ENCODE peak calls at places on chromosomes 13 and 19, in five cellular contexts. N, S, Z, B and E are unnamed samples.

GRCh38 chr13:66660013-66660804 is 569.9 kb downstream of the PCDH9 start:
- DNase-seq in N (no peak), S (no peak), Z (no peak), B (peak), E (peak)

GRCh38 chr19:16078311-16078758 is 2.0 kb downstream of the TPM4 start:
- DNase-seq in N (no peak), S (no peak), Z (peak), B (peak), E (no peak)

GRCh38 chr13:29845440-29846056 is 4.9 kb downstream of the UBL3 start:
- DNase-seq in N (no peak), S (no peak), Z (no peak), B (no peak), E (no peak)

GRCh38 chr19:55674459-55674840 is 576 bp upstream of the EPN1 start:
- DNase-seq in N (no peak), S (no peak), Z (peak), B (no peak), E (no peak)

GRCh38 chr13:75770164-75771145 is 134.3 kb downstream of the LMO7 start:
- DNase-seq in N (no peak), S (no peak), Z (no peak), B (no peak), E (no peak)

GRCh38 chr19:40799558-40800338 is 757 bp downstream of the EGLN2 start:
- DNase-seq in N (no peak), S (peak), Z (peak), B (no peak), E (peak)

GRCh38 chr19:17398902-17399527 is 5.0 kb upstream of the CCDC194 start:
- DNase-seq in N (no peak), S (no peak), Z (no peak), B (no peak), E (no peak)

GRCh38 chr13:48798180-48798579 is 144.5 kb downstream of the CYSLTR2 start:
- DNase-seq in N (no peak), S (no peak), Z (no peak), B (no peak), E (no peak)

GRCh38 chr19:38841787-38842438 is 7.9 kb downstream of the HNRNPL start:
- DNase-seq in N (no peak), S (peak), Z (no peak), B (no peak), E (no peak)

GRCh38 chr19:30017172-30017571 is 75.1 kb downstream of the URI1 start:
- DNase-seq in N (no peak), S (no peak), Z (no peak), B (no peak), E (peak)

GRCh38 chr19:51407631-51408131 is 9.8 kb downstream of the SIGLEC10 start:
- DNase-seq in N (no peak), S (no peak), Z (peak), B (peak), E (peak)

GRCh38 chr13:81488021-81488420 is 1147.1 kb upstream of the SPRY2 start:
- DNase-seq in N (no peak), S (no peak), Z (no peak), B (no peak), E (no peak)

GRCh38 chr19:57558525-57558924 is 1.1 kb downstream of the ZNF550 start:
- DNase-seq in N (no peak), S (no peak), Z (no peak), B (no peak), E (no peak)

GRCh38 chr19:56538254-56538760 is 441 bp upstream of the ZFP28 start:
- DNase-seq in N (peak), S (peak), Z (peak), B (peak), E (peak)

GRCh38 chr13:101654916-101655315 is 202.4 kb downstream of the ITGBL1 start:
- DNase-seq in N (no peak), S (no peak), Z (no peak), B (no peak), E (no peak)

GRCh38 chr13:101799196-101799595 is 346.7 kb downstream of the ITGBL1 start:
- DNase-seq in N (no peak), S (no peak), Z (peak), B (no peak), E (no peak)

GRCh38 chr13:32734511-32734910 is 148.3 kb downstream of the PDS5B start:
- DNase-seq in N (no peak), S (no peak), Z (no peak), B (peak), E (no peak)

GRCh38 chr13:111645198-111645597 is 324.8 kb downstream of the TEX29 start:
- DNase-seq in N (no peak), S (no peak), Z (no peak), B (no peak), E (no peak)

GRCh38 chr19:13953021-13953531 is 767 bp downstream of the DCAF15 start:
- DNase-seq in N (no peak), S (no peak), Z (peak), B (peak), E (no peak)

GRCh38 chr13:109918179-109918651 is 131.8 kb upstream of the IRS2 start:
- DNase-seq in N (no peak), S (no peak), Z (peak), B (no peak), E (no peak)

DNA sequence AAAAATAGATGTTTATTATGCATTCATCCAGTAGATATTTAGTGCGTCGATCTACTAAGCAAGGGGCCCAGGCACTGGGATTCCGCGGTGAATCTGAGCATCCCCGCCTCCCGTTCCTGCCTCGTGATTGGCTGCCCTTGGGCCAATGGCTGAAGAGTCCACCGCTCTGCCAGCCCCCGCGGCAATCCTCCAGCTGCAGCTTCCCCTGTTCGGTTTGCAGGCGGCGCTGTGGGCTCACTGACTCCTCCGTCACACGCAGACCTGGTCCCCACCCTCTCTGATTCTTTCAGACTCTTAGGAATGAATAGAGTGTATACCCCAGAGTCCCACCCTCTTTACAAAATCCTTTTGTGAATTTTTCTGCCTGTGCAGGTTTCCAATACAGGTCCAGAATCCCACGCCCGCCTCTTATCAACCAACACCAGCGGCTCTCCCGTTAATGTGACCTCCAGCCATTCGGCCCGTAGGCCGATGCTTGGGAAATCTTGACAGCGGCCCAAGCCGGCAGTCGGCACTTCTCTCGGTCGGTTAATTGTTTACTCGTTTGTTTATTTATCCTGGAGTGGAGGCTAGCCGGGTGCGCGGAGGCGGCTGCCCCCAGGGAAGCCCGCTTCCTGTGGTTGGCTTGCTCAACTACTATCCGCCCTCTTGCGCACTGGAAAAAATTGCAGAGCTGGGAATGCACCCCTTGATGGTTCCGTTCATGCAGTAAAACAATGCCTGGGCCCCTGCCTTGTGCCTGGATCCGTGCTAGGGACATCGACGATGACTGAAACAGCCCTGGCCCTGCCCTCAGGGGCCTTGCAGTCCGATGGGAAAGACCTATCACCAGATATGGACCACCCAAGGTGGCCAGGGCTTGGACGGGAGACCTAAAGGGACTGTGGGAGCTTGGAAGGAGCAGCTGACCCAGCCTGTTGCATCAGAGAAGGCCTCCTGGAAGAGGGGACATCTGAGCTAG is 4.5 kb upstream of the ARHGAP35 start:
- DNase-seq in N (peak), S (peak), Z (peak), B (peak), E (peak)
- TF ChIP-seq CTCF in N (no peak), S (peak), Z (peak), B (peak), E (peak)

DNA sequence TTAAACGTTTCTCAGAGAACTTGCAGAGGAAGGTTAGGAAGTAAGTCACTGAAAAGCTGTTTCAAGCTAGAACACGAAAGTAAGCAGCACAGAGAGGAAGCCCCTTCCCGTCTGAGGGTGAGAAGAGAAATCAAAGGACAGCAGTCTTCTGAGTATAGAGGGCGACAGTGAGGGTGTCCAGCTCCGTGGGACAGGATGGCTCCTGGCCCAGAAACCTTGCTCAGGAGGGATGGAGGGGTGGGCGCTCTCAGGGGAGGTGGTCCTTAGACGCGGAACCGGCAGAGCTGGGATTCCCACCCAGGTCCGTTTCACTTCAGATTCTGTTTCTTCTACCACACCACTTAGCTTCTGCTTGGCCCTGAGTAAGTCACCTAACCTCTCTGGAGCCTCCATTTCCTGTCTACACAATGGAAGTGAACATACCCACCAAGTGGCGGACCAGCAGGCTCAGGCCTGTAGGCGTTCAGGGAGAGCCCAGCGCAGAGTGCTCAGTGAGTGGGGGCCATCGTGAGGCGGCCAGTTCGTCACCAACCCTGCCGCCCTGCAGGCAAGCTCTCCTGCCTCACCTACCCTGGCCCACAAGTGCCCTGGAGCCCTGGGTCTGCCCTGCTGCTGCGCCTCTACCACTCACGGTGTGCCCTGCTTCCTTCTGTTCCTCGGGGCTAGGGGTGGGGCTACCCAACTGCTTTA is 5.5 kb upstream of the RSPH6A start:
- DNase-seq in N (no peak), S (no peak), Z (no peak), B (no peak), E (no peak)
- TF ChIP-seq CTCF in N (no peak), S (no peak), Z (no peak), B (no peak), E (no peak)

GRCh38 chr13:103190841-103191240 is 124.6 kb upstream of the SLC10A2 start:
- DNase-seq in N (no peak), S (no peak), Z (no peak), B (no peak), E (no peak)

GRCh38 chr13:103187621-103188020 is 121.4 kb upstream of the SLC10A2 start:
- DNase-seq in N (no peak), S (no peak), Z (no peak), B (no peak), E (no peak)

GRCh38 chr13:103184413-103184812 is 118.2 kb upstream of the SLC10A2 start:
- DNase-seq in N (no peak), S (no peak), Z (no peak), B (no peak), E (no peak)

GRCh38 chr13:103188688-103189326 is 122.6 kb upstream of the SLC10A2 start:
- DNase-seq in N (no peak), S (no peak), Z (peak), B (peak), E (peak)
- TF ChIP-seq CTCF in N (no peak), S (no peak), Z (peak), B (peak), E (peak)

GRCh38 chr13:60583196-60583908 is 186.3 kb downstream of the TDRD3 start:
- DNase-seq in N (no peak), S (no peak), Z (peak), B (no peak), E (no peak)
- TF ChIP-seq CTCF in N (no peak), S (no peak), Z (peak), B (no peak), E (no peak)

GRCh38 chr13:42078113-42078769 is 29.8 kb downstream of the DGKH start:
- DNase-seq in N (no peak), S (no peak), Z (peak), B (no peak), E (no peak)
- TF ChIP-seq CTCF in N (no peak), S (no peak), Z (peak), B (no peak), E (no peak)

GRCh38 chr19:36010402-36010801 is 1.8 kb upstream of the SYNE4 start:
- DNase-seq in N (no peak), S (no peak), Z (no peak), B (no peak), E (no peak)

GRCh38 chr19:36008336-36008978 is at the start of gene SYNE4:
- DNase-seq in N (no peak), S (no peak), Z (peak), B (no peak), E (no peak)

GRCh38 chr19:36006955-36007354 is 1.7 kb downstream of the SYNE4 start:
- DNase-seq in N (no peak), S (no peak), Z (no peak), B (no peak), E (no peak)

GRCh38 chr19:36009633-36010379 is 1.2 kb upstream of the SYNE4 start:
- DNase-seq in N (no peak), S (no peak), Z (no peak), B (no peak), E (no peak)

DNA sequence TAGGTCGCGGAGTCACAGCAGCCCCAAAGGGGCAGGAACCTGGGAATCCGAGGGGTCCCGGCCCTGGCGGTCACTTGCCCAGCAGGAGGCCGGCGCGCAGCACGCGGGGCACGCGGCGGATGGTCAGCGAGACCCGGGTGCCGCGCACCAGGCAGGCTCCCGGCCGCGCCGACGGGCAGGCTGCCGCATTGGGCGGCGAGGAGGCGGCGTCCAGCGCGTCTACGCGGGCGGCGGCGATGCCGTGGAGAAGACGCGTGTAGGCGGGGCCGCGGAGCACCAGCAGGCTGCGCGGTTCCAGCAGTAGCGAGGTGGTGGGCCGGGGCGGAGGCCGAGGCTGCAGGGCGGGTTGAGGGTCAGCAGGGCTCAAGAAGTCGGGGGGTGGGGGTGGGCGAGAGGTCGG is 607 bp upstream of the SYNE4 start:
- DNase-seq in N (no peak), S (peak), Z (peak), B (no peak), E (peak)
- TF ChIP-seq CTCF in N (no peak), S (no peak), Z (no peak), B (peak), E (no peak)